ENCODE peak calls at places on chromosomes 5 and 9, in four cellular contexts. R is nucleus accumbens, Z is keratinocyte, B is ovary. U is an unnamed sample.
A peak's percentile ranks its signal among the peaks of the same experiment; 100 is the strongest.

GRCh38 chr9:18910858-18911257 is 122.2 kb downstream of the SAXO1 start:
- DNase-seq in B (no peak), Z (no peak), R (no peak), U (no peak)

GRCh38 chr5:14467886-14468285 is 113.7 kb upstream of the OTULINL start:
- DNase-seq in Z (no peak), R (no peak), B (no peak), U (no peak)

GRCh38 chr9:6695121-6695814 is 49.7 kb upstream of the GLDC start:
- DNase-seq in Z (no peak), R (no peak), B (no peak), U (no peak)

GRCh38 chr5:64690417-64691151 is at the start of gene SHISAL2B:
- DNase-seq in Z (no peak), R (no peak), B (no peak), U (no peak)

GRCh38 chr9:86601697-86602096 is 247.5 kb upstream of the TUT7 start:
- DNase-seq in Z (no peak), B (no peak), R (no peak), U (no peak)

GRCh38 chr5:124060413-124061095 is 548.6 kb downstream of the CSNK1G3 start:
- DNase-seq in R (no peak), Z (no peak), B (no peak), U (no peak)

GRCh38 chr9:21936161-21936560 is 58.0 kb downstream of the CDKN2A start:
- DNase-seq in R (no peak), Z (no peak), B (no peak), U (no peak)

GRCh38 chr5:135547590-135548254 is 12.0 kb upstream of the NEUROG1 start:
- DNase-seq in Z (no peak), B (no peak), R (no peak), U (no peak)

GRCh38 chr9:134088064-134088725 is 20.4 kb upstream of the BRD3 start:
- DNase-seq in B (no peak), Z (peak; percentile 11), R (no peak), U (no peak)